ENCODE peak calls at places on chromosome 6, in six cellular contexts. One of them, this sample, is unnamed.
A peak's percentile ranks its signal among the peaks of the same experiment; 100 is the strongest.

GRCh38 chr6:17167327-17167979 is 65.6 kb downstream of the STMND1 start:
- DNase-seq in lower lobe of right lung: peak; percentile 47
- DNase-seq in SK-N-SH: peak; percentile 57
- DNase-seq in kidney: no peak
- DNase-seq in fibroblast of the aortic adventitia: peak; percentile 3
- DNase-seq in CD8-positive, alpha-beta T cell: no peak
- DNase-seq in this sample: no peak

GRCh38 chr6:144211160-144211559 is 60.8 kb downstream of the STX11 start:
- DNase-seq in lower lobe of right lung: no peak
- DNase-seq in SK-N-SH: no peak
- DNase-seq in fibroblast of the aortic adventitia: no peak
- DNase-seq in kidney: no peak
- DNase-seq in CD8-positive, alpha-beta T cell: no peak
- DNase-seq in this sample: no peak

GRCh38 chr6:53309059-53309896 is 39.5 kb downstream of the ELOVL5 start:
- DNase-seq in fibroblast of the aortic adventitia: peak; percentile 89
- DNase-seq in lower lobe of right lung: no peak
- DNase-seq in kidney: no peak
- DNase-seq in SK-N-SH: peak; percentile 50
- DNase-seq in CD8-positive, alpha-beta T cell: no peak
- DNase-seq in this sample: no peak

GRCh38 chr6:143958839-143959399 is 49.1 kb downstream of the PLAGL1 start:
- DNase-seq in fibroblast of the aortic adventitia: no peak
- DNase-seq in lower lobe of right lung: no peak
- DNase-seq in kidney: no peak
- DNase-seq in CD8-positive, alpha-beta T cell: no peak
- DNase-seq in SK-N-SH: no peak
- DNase-seq in this sample: no peak

GRCh38 chr6:32941412-32941784 is 570 bp upstream of the HLA-DMB start:
- DNase-seq in CD8-positive, alpha-beta T cell: peak; percentile 33
- DNase-seq in lower lobe of right lung: no peak
- DNase-seq in kidney: no peak
- DNase-seq in fibroblast of the aortic adventitia: no peak
- DNase-seq in SK-N-SH: no peak
- DNase-seq in this sample: no peak

GRCh38 chr6:170152989-170153388 is 137.9 kb downstream of the DLL1 start:
- DNase-seq in SK-N-SH: no peak
- DNase-seq in kidney: peak; percentile 85
- DNase-seq in fibroblast of the aortic adventitia: no peak
- DNase-seq in CD8-positive, alpha-beta T cell: no peak
- DNase-seq in lower lobe of right lung: peak; percentile 72
- DNase-seq in this sample: no peak

GRCh38 chr6:70131528-70131927 is 171.4 kb downstream of the COL9A1 start:
- DNase-seq in CD8-positive, alpha-beta T cell: no peak
- DNase-seq in kidney: no peak
- DNase-seq in SK-N-SH: no peak
- DNase-seq in lower lobe of right lung: no peak
- DNase-seq in fibroblast of the aortic adventitia: no peak
- DNase-seq in this sample: no peak

GRCh38 chr6:108114861-108115597 is 40.5 kb upstream of the OSTM1 start:
- DNase-seq in CD8-positive, alpha-beta T cell: no peak
- DNase-seq in SK-N-SH: peak; percentile 80
- DNase-seq in lower lobe of right lung: peak; percentile 82
- DNase-seq in fibroblast of the aortic adventitia: peak; percentile 69
- DNase-seq in kidney: peak; percentile 80
- DNase-seq in this sample: no peak

GRCh38 chr6:168734523-168734922 is 293.5 kb downstream of the SMOC2 start:
- DNase-seq in kidney: no peak
- DNase-seq in CD8-positive, alpha-beta T cell: no peak
- DNase-seq in SK-N-SH: no peak
- DNase-seq in fibroblast of the aortic adventitia: no peak
- DNase-seq in lower lobe of right lung: no peak
- DNase-seq in this sample: no peak

GRCh38 chr6:30219244-30219643 is 6.0 kb upstream of the TRIM26 start:
- DNase-seq in CD8-positive, alpha-beta T cell: peak; percentile 20
- DNase-seq in fibroblast of the aortic adventitia: peak; percentile 67
- DNase-seq in kidney: no peak
- DNase-seq in SK-N-SH: peak; percentile 72
- DNase-seq in lower lobe of right lung: no peak
- DNase-seq in this sample: no peak

GRCh38 chr6:18985958-18986357 is 598.8 kb downstream of the RNF144B start:
- DNase-seq in SK-N-SH: no peak
- DNase-seq in lower lobe of right lung: no peak
- DNase-seq in CD8-positive, alpha-beta T cell: no peak
- DNase-seq in fibroblast of the aortic adventitia: no peak
- DNase-seq in kidney: no peak
- DNase-seq in this sample: no peak

GRCh38 chr6:11759995-11760394 is 18.6 kb downstream of the ADTRP start:
- DNase-seq in lower lobe of right lung: no peak
- DNase-seq in kidney: no peak
- DNase-seq in CD8-positive, alpha-beta T cell: no peak
- DNase-seq in fibroblast of the aortic adventitia: no peak
- DNase-seq in SK-N-SH: no peak
- DNase-seq in this sample: no peak

GRCh38 chr6:125995972-125996580 is 9.7 kb downstream of the TRMT11 start:
- DNase-seq in kidney: no peak
- DNase-seq in SK-N-SH: peak; percentile 57
- DNase-seq in fibroblast of the aortic adventitia: peak; percentile 75
- DNase-seq in CD8-positive, alpha-beta T cell: peak; percentile 61
- DNase-seq in lower lobe of right lung: peak; percentile 66
- DNase-seq in this sample: no peak

GRCh38 chr6:34673079-34673478 is 23.5 kb downstream of the ILRUN start:
- DNase-seq in CD8-positive, alpha-beta T cell: no peak
- DNase-seq in kidney: no peak
- DNase-seq in SK-N-SH: no peak
- DNase-seq in lower lobe of right lung: no peak
- DNase-seq in fibroblast of the aortic adventitia: no peak
- DNase-seq in this sample: no peak

GRCh38 chr6:29925341-29926080 is 16.8 kb upstream of the HLA-A start:
- DNase-seq in fibroblast of the aortic adventitia: no peak
- DNase-seq in CD8-positive, alpha-beta T cell: no peak
- DNase-seq in kidney: no peak
- DNase-seq in SK-N-SH: no peak
- DNase-seq in lower lobe of right lung: no peak
- DNase-seq in this sample: no peak

GRCh38 chr6:27966044-27966443 is 9.0 kb downstream of the OR2B6 start:
- DNase-seq in kidney: no peak
- DNase-seq in lower lobe of right lung: no peak
- DNase-seq in fibroblast of the aortic adventitia: no peak
- DNase-seq in SK-N-SH: no peak
- DNase-seq in CD8-positive, alpha-beta T cell: no peak
- DNase-seq in this sample: no peak

GRCh38 chr6:145823322-145823944 is 8.8 kb upstream of the FBXO30 start:
- DNase-seq in CD8-positive, alpha-beta T cell: no peak
- DNase-seq in kidney: no peak
- DNase-seq in fibroblast of the aortic adventitia: no peak
- DNase-seq in SK-N-SH: no peak
- DNase-seq in lower lobe of right lung: no peak
- DNase-seq in this sample: no peak

GRCh38 chr6:51844391-51844735 is 243.1 kb downstream of the PKHD1 start:
- DNase-seq in SK-N-SH: peak; percentile 55
- DNase-seq in kidney: no peak
- DNase-seq in CD8-positive, alpha-beta T cell: no peak
- DNase-seq in lower lobe of right lung: no peak
- DNase-seq in fibroblast of the aortic adventitia: no peak
- DNase-seq in this sample: no peak
- TF ChIP-seq CTCF in SK-N-SH: no peak
- TF ChIP-seq CTCF in kidney: no peak
- TF ChIP-seq CTCF in CD8-positive, alpha-beta T cell: no peak
- TF ChIP-seq CTCF in lower lobe of right lung: no peak
- TF ChIP-seq CTCF in fibroblast of the aortic adventitia: no peak
- TF ChIP-seq CTCF in this sample: no peak

GRCh38 chr6:148509789-148510581 is 167.3 kb downstream of the SASH1 start:
- DNase-seq in SK-N-SH: no peak
- DNase-seq in CD8-positive, alpha-beta T cell: no peak
- DNase-seq in kidney: no peak
- DNase-seq in lower lobe of right lung: peak; percentile 75
- DNase-seq in fibroblast of the aortic adventitia: peak; percentile 98
- DNase-seq in this sample: peak; percentile 98
- H3K4me3 ChIP-seq in SK-N-SH: peak overlapping the region; percentile 69
- H3K4me3 ChIP-seq in CD8-positive, alpha-beta T cell: no peak overlapping the region
- H3K4me3 ChIP-seq in kidney: peak overlapping the region; percentile 49
- H3K4me3 ChIP-seq in lower lobe of right lung: peak overlapping the region; percentile 45
- H3K4me3 ChIP-seq in fibroblast of the aortic adventitia: peak overlapping the region; percentile 82
- H3K4me3 ChIP-seq in this sample: peak overlapping the region; percentile 48

GRCh38 chr6:47477497-47478232 is at the start of gene CD2AP:
- DNase-seq in CD8-positive, alpha-beta T cell: peak; percentile 86
- DNase-seq in SK-N-SH: peak; percentile 95
- DNase-seq in kidney: peak; percentile 96
- DNase-seq in lower lobe of right lung: peak; percentile 89
- DNase-seq in fibroblast of the aortic adventitia: peak; percentile 75
- DNase-seq in this sample: no peak
- TF ChIP-seq CTCF in CD8-positive, alpha-beta T cell: no peak
- TF ChIP-seq CTCF in SK-N-SH: no peak
- TF ChIP-seq CTCF in kidney: no peak
- TF ChIP-seq CTCF in lower lobe of right lung: no peak
- TF ChIP-seq CTCF in fibroblast of the aortic adventitia: no peak
- TF ChIP-seq CTCF in this sample: no peak

GRCh38 chr6:130903602-130904001 is 76.4 kb downstream of the SMLR1 start:
- DNase-seq in fibroblast of the aortic adventitia: no peak
- DNase-seq in CD8-positive, alpha-beta T cell: no peak
- DNase-seq in kidney: no peak
- DNase-seq in SK-N-SH: no peak
- DNase-seq in lower lobe of right lung: no peak
- DNase-seq in this sample: no peak

GRCh38 chr6:130906736-130907381 is 79.7 kb downstream of the SMLR1 start:
- DNase-seq in kidney: no peak
- DNase-seq in CD8-positive, alpha-beta T cell: no peak
- DNase-seq in lower lobe of right lung: no peak
- DNase-seq in SK-N-SH: no peak
- DNase-seq in fibroblast of the aortic adventitia: peak; percentile 87
- DNase-seq in this sample: peak; percentile 49

GRCh38 chr6:130907687-130908086 is 80.5 kb downstream of the SMLR1 start:
- DNase-seq in fibroblast of the aortic adventitia: no peak
- DNase-seq in CD8-positive, alpha-beta T cell: no peak
- DNase-seq in SK-N-SH: no peak
- DNase-seq in lower lobe of right lung: no peak
- DNase-seq in kidney: no peak
- DNase-seq in this sample: no peak

GRCh38 chr6:130912451-130912850 is 85.2 kb downstream of the SMLR1 start:
- DNase-seq in fibroblast of the aortic adventitia: no peak
- DNase-seq in SK-N-SH: no peak
- DNase-seq in CD8-positive, alpha-beta T cell: no peak
- DNase-seq in lower lobe of right lung: no peak
- DNase-seq in kidney: no peak
- DNase-seq in this sample: no peak

DNA sequence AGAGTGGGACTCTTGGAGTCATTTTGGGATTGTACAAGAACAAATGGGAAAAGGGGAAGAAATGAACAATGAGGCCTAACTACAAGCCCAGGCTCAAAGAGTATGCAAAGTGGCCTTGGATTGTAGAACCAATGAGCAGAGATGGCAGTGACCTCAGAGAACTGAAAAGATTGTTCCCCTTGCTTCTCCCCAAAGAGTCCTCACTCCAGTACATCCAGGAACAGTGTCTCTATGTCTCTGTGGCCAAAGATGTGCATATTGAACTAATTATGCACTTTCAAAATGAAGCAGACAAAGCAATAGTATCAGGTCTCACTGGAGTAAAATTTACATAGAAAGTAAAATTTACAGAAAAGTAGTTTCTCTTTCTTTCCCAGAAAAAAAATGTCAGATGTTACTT is 81.0 kb downstream of the SMLR1 start:
- DNase-seq in CD8-positive, alpha-beta T cell: no peak
- DNase-seq in lower lobe of right lung: no peak
- DNase-seq in fibroblast of the aortic adventitia: no peak
- DNase-seq in kidney: no peak
- DNase-seq in SK-N-SH: no peak
- DNase-seq in this sample: no peak
- H3K4me3 ChIP-seq in CD8-positive, alpha-beta T cell: no peak overlapping the region
- H3K4me3 ChIP-seq in lower lobe of right lung: no peak overlapping the region
- H3K4me3 ChIP-seq in fibroblast of the aortic adventitia: no peak overlapping the region
- H3K4me3 ChIP-seq in kidney: no peak overlapping the region
- H3K4me3 ChIP-seq in SK-N-SH: no peak overlapping the region
- H3K4me3 ChIP-seq in this sample: no peak overlapping the region

GRCh38 chr6:124446966-124447365 is 515.3 kb upstream of the RNF217 start:
- DNase-seq in CD8-positive, alpha-beta T cell: no peak
- DNase-seq in kidney: no peak
- DNase-seq in fibroblast of the aortic adventitia: no peak
- DNase-seq in lower lobe of right lung: no peak
- DNase-seq in SK-N-SH: no peak
- DNase-seq in this sample: no peak
- TF ChIP-seq CTCF in CD8-positive, alpha-beta T cell: no peak
- TF ChIP-seq CTCF in kidney: no peak
- TF ChIP-seq CTCF in fibroblast of the aortic adventitia: no peak
- TF ChIP-seq CTCF in lower lobe of right lung: no peak
- TF ChIP-seq CTCF in SK-N-SH: no peak
- TF ChIP-seq CTCF in this sample: no peak

DNA sequence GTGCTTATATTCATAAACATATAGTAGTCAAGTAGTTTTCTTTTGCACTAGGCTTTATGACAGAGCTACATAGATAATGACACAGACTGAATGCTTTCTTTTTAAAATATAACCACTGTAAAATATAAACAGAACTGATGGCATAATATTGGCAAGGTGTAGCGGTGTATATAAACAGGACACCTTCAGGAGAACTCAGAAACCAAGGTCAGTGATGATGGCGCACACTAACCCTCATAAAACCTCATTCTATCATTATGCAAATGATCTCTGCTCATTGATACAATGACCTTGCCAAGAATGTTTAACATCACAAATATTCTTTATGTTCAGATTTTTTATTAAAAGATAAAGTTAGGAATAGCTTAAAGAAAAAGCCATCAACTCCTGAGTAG is 48.5 kb upstream of the DST start:
- DNase-seq in SK-N-SH: no peak
- DNase-seq in lower lobe of right lung: no peak
- DNase-seq in kidney: no peak
- DNase-seq in CD8-positive, alpha-beta T cell: no peak
- DNase-seq in fibroblast of the aortic adventitia: no peak
- DNase-seq in this sample: no peak
- H3K4me3 ChIP-seq in SK-N-SH: no peak overlapping the region
- H3K4me3 ChIP-seq in lower lobe of right lung: peak overlapping the region; percentile 42
- H3K4me3 ChIP-seq in kidney: peak overlapping the region; percentile 53
- H3K4me3 ChIP-seq in CD8-positive, alpha-beta T cell: no peak overlapping the region
- H3K4me3 ChIP-seq in fibroblast of the aortic adventitia: peak overlapping the region; percentile 65
- H3K4me3 ChIP-seq in this sample: peak overlapping the region; percentile 31

This sample was measured in AG09309.